ENCODE peak calls at places on chromosomes 6 and 20, in six cellular contexts. W, S, P, K, X and U are unnamed samples.

GRCh38 chr6:3157151-3157933 is at the start of gene TUBB2A:
- DNase-seq in X (peak; percentile 76), K (no peak), W (peak; percentile 80), P (peak; percentile 96), S (peak; percentile 91), U (no peak)

GRCh38 chr6:101195581-101195980 is 197.9 kb upstream of the GRIK2 start:
- DNase-seq in W (no peak), P (no peak), X (peak; percentile 20), K (peak; percentile 37), S (peak; percentile 67), U (no peak)

GRCh38 chr20:62844182-62844581 is 17.4 kb downstream of the TCFL5 start:
- DNase-seq in S (no peak), P (no peak), X (no peak), W (no peak), K (no peak), U (no peak)

GRCh38 chr6:129946439-129947140 is 71.8 kb upstream of the L3MBTL3 start:
- DNase-seq in X (no peak), S (no peak), K (no peak), W (peak; percentile 34), P (no peak), U (no peak)

GRCh38 chr6:132401120-132401940 is at the start of gene MOXD1:
- DNase-seq in S (peak; percentile 56), W (peak; percentile 71), P (peak; percentile 15), K (no peak), X (no peak), U (no peak)

GRCh38 chr20:6855074-6855473 is 87.6 kb downstream of the BMP2 start:
- DNase-seq in K (no peak), W (no peak), P (no peak), X (no peak), S (no peak), U (no peak)

GRCh38 chr20:18831830-18832229 is 18.2 kb downstream of the SCP2D1 start:
- DNase-seq in W (no peak), P (no peak), X (no peak), S (no peak), K (no peak), U (peak; percentile 4)

GRCh38 chr20:62595491-62595890 is 46.8 kb upstream of the SLCO4A1 start:
- DNase-seq in P (peak; percentile 67), S (peak; percentile 49), W (no peak), X (peak; percentile 56), K (no peak), U (no peak)

GRCh38 chr6:26161322-26161721 is 74.1 kb downstream of the HFE start:
- DNase-seq in S (no peak), P (no peak), K (no peak), W (no peak), X (no peak), U (no peak)

GRCh38 chr6:128208078-128208477 is 307.2 kb upstream of the THEMIS start:
- DNase-seq in K (no peak), W (no peak), P (no peak), S (peak; percentile 27), X (peak; percentile 56), U (no peak)

GRCh38 chr20:36957875-36958667 is 6.6 kb upstream of the SAMHD1 start:
- DNase-seq in S (no peak), W (no peak), P (no peak), X (no peak), K (no peak), U (no peak)

GRCh38 chr6:122754191-122754731 is 25.3 kb upstream of the FABP7 start:
- DNase-seq in P (no peak), X (no peak), K (no peak), S (no peak), W (no peak), U (no peak)

GRCh38 chr6:14159090-14159489 is 41.5 kb downstream of the CD83 start:
- DNase-seq in S (no peak), W (no peak), X (no peak), K (no peak), P (no peak), U (no peak)

GRCh38 chr20:54995021-54995420 is 519.6 kb downstream of the DOK5 start:
- DNase-seq in X (no peak), K (no peak), P (no peak), W (no peak), S (no peak), U (no peak)

GRCh38 chr6:165013701-165014100 is 295.7 kb downstream of the C6orf118 start:
- DNase-seq in K (no peak), S (no peak), X (no peak), W (no peak), P (no peak), U (no peak)

GRCh38 chr6:10559492-10560150 is 38.5 kb downstream of the GCNT2 start:
- DNase-seq in P (no peak), K (no peak), S (no peak), X (no peak), W (no peak), U (no peak)

GRCh38 chr20:64037498-64038213 is 1.7 kb downstream of the C20orf204 start:
- DNase-seq in W (no peak), S (no peak), X (no peak), P (peak; percentile 61), K (no peak), U (no peak)

GRCh38 chr6:68967549-68968300 is 332.6 kb downstream of the ADGRB3 start:
- DNase-seq in S (peak; percentile 67), X (peak; percentile 60), W (peak; percentile 81), P (peak; percentile 72), K (peak; percentile 3), U (no peak)

GRCh38 chr6:81138236-81138635 is 614.2 kb downstream of the TENT5A start:
- DNase-seq in K (no peak), S (no peak), W (no peak), X (no peak), P (no peak), U (no peak)

GRCh38 chr6:37381579-37381978 is 27.8 kb downstream of the RNF8 start:
- DNase-seq in S (peak; percentile 67), W (peak; percentile 93), K (no peak), X (peak; percentile 65), P (peak; percentile 57), U (peak; percentile 17)

GRCh38 chr6:128070406-128070805 is 169.5 kb upstream of the THEMIS start:
- DNase-seq in P (no peak), W (no peak), S (peak; percentile 20), K (peak; percentile 26), X (peak; percentile 46), U (no peak)

GRCh38 chr6:147740326-147740725 is 231.8 kb downstream of the SAMD5 start:
- DNase-seq in X (no peak), P (no peak), S (no peak), W (no peak), K (no peak), U (no peak)

GRCh38 chr6:54493138-54493537 is 184.9 kb downstream of the TINAG start:
- DNase-seq in K (peak; percentile 51), S (peak; percentile 47), P (no peak), W (no peak), X (peak; percentile 81), U (peak; percentile 66)

GRCh38 chr6:158024566-158025297 is 43.1 kb downstream of the SYNJ2 start:
- DNase-seq in K (no peak), P (peak; percentile 57), X (no peak), W (no peak), S (no peak), U (no peak)

GRCh38 chr20:2005359-2005758 is 11.5 kb upstream of the PDYN start:
- DNase-seq in W (no peak), S (no peak), K (no peak), P (no peak), X (no peak), U (no peak)

GRCh38 chr20:51697119-51697826 is 70.9 kb downstream of the ATP9A start:
- DNase-seq in W (no peak), X (peak; percentile 16), S (peak; percentile 35), P (no peak), K (no peak), U (no peak)

GRCh38 chr6:17472653-17473183 is 79.3 kb downstream of the CAP2 start:
- DNase-seq in K (no peak), W (peak; percentile 8), P (no peak), S (no peak), X (no peak), U (no peak)

GRCh38 chr6:17466707-17467106 is 73.3 kb downstream of the CAP2 start:
- DNase-seq in K (no peak), W (no peak), P (no peak), S (no peak), X (no peak), U (no peak)

GRCh38 chr6:17470209-17470952 is 77.0 kb downstream of the CAP2 start:
- DNase-seq in S (peak; percentile 41), W (no peak), X (peak; percentile 58), P (no peak), K (no peak), U (no peak)

GRCh38 chr6:17470953-17471335 is 77.5 kb downstream of the CAP2 start:
- DNase-seq in S (peak; percentile 90), K (no peak), W (no peak), P (no peak), X (peak; percentile 85), U (peak; percentile 90)

GRCh38 chr6:17469006-17469972 is 75.9 kb downstream of the CAP2 start:
- DNase-seq in X (peak; percentile 7), P (no peak), S (no peak), K (no peak), W (no peak), U (no peak)
- H3K4me3 ChIP-seq in X (no peak overlapping the region), P (no peak overlapping the region), S (no peak overlapping the region), K (no peak overlapping the region), W (no peak overlapping the region), U (no peak overlapping the region)

GRCh38 chr6:105992315-105992961 is 93.7 kb upstream of the PRDM1 start:
- DNase-seq in S (peak; percentile 74), W (peak; percentile 85), K (no peak), X (peak; percentile 72), P (peak; percentile 97), U (no peak)
- TF ChIP-seq CTCF in S (no peak), W (no peak), K (no peak), X (no peak), P (no peak), U (no peak)

GRCh38 chr6:108953681-108954080 is 105.5 kb downstream of the ARMC2 start:
- DNase-seq in X (peak; percentile 54), P (no peak), S (peak; percentile 23), W (no peak), K (no peak), U (no peak)
- H3K4me3 ChIP-seq in X (no peak overlapping the region), P (no peak overlapping the region), S (no peak overlapping the region), W (no peak overlapping the region), K (no peak overlapping the region), U (no peak overlapping the region)

GRCh38 chr6:49898904-49899566 is 32.7 kb upstream of the CRISP1 start:
- DNase-seq in X (no peak), P (no peak), K (no peak), S (no peak), W (no peak), U (no peak)
- TF ChIP-seq CTCF in X (no peak), P (no peak), K (no peak), S (no peak), W (no peak), U (no peak)

DNA sequence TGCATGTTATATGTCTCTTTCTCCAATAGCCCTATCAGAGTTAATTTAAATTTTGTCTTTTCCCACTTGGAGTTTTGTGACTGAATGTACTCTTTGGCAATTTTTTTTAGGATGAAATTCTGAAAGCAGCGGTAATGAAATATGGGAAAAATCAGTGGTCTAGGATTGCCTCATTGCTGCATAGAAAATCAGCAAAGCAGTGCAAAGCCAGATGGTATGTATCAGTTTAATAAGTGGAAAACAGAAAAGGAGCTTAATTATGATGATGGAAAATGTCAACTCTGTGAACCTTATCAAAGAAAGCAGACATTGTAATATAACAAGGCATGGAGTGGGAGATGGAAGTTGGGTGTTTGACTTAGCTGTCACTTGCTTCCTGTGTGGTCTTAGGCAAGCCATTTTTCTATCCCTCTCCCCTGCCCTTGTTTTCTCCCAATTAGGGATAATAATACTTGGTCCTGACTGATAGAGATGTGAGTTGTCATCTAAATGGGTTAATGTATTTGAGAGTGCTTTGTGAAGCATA is 2.7 kb downstream of the CDC5L start:
- DNase-seq in S (no peak), W (no peak), X (no peak), P (no peak), K (no peak), U (no peak)
- H3K4me3 ChIP-seq in S (no peak overlapping the region), W (no peak overlapping the region), X (no peak overlapping the region), P (no peak overlapping the region), K (no peak overlapping the region), U (no peak overlapping the region)